ENCODE peak calls at places on chromosomes 13 and 19, in seven cellular contexts. Z is thyroid gland, T is Panc1, U is cardiac muscle cell, P is PC-3, X is uterus, N is tibial artery. K is an unnamed sample. For H3K4me1, the result is how much of the 10 kb centered on the place peaks cover.

GRCh38 chr19:51006406-51006805 is 5.0 kb upstream of the KLK8 start:
- DNase-seq in Z (no peak), T (no peak), U (no peak), P (no peak), X (no peak), N (no peak), K (no peak)

GRCh38 chr19:2235396-2236284 is 489 bp downstream of the PLEKHJ1 start:
- DNase-seq in Z (peak), T (no peak), U (no peak), P (no peak), X (no peak), N (no peak), K (no peak)

GRCh38 chr19:39499932-39500331 is 1.2 kb downstream of the DLL3 start:
- DNase-seq in Z (no peak), T (no peak), U (no peak), P (no peak), X (no peak), N (no peak), K (no peak)

GRCh38 chr13:36101157-36101556 is 30.0 kb downstream of the DCLK1 start:
- DNase-seq in Z (no peak), T (no peak), U (no peak), P (no peak), X (no peak), N (no peak), K (no peak)

GRCh38 chr19:13298565-13299481 is 148.6 kb downstream of the IER2 start:
- DNase-seq in Z (no peak), T (no peak), U (peak), P (no peak), X (no peak), N (no peak), K (no peak)

GRCh38 chr19:45076029-45076850 is at the start of gene ZNF296:
- DNase-seq in Z (peak), T (no peak), U (peak), P (peak), X (peak), N (peak), K (no peak)

GRCh38 chr13:75675421-75675820 is 39.3 kb downstream of the LMO7 start:
- DNase-seq in Z (no peak), T (no peak), U (no peak), P (no peak), X (no peak), N (no peak), K (no peak)

GRCh38 chr19:42324655-42325307 is 654 bp upstream of the MEGF8 start:
- DNase-seq in Z (no peak), T (no peak), U (no peak), P (no peak), X (peak), N (no peak), K (no peak)

GRCh38 chr19:49592486-49593232 is 1.7 kb downstream of the PRR12 start:
- DNase-seq in Z (no peak), T (no peak), U (peak), P (peak), X (no peak), N (no peak), K (no peak)

GRCh38 chr19:41325947-41326706 is 16.2 kb downstream of the CCDC97 start:
- DNase-seq in Z (no peak), T (no peak), U (peak), P (peak), X (no peak), N (peak), K (no peak)

GRCh38 chr19:10525636-10526035 is 8.4 kb upstream of the S1PR5 start:
- DNase-seq in Z (no peak), T (no peak), U (no peak), P (no peak), X (no peak), N (no peak), K (no peak)

GRCh38 chr13:80742027-80742426 is 401.1 kb upstream of the SPRY2 start:
- DNase-seq in Z (no peak), T (no peak), U (peak), P (no peak), X (no peak), N (no peak), K (no peak)

GRCh38 chr19:1396019-1396767 is 5.1 kb downstream of the GAMT start:
- DNase-seq in Z (no peak), T (no peak), U (no peak), P (no peak), X (no peak), N (no peak), K (no peak)

GRCh38 chr19:28456264-28456663 is 756.7 kb downstream of the UQCRFS1 start:
- DNase-seq in Z (no peak), T (no peak), U (no peak), P (no peak), X (no peak), N (no peak), K (no peak)

GRCh38 chr19:18439025-18439909 is 1.3 kb upstream of the ISYNA1 start:
- DNase-seq in Z (no peak), T (no peak), U (peak), P (peak), X (no peak), N (no peak), K (no peak)

GRCh38 chr13:52642131-52642530 is at the start of gene HNRNPA1L2:
- DNase-seq in Z (no peak), T (no peak), U (no peak), P (no peak), X (no peak), N (no peak), K (no peak)

DNA sequence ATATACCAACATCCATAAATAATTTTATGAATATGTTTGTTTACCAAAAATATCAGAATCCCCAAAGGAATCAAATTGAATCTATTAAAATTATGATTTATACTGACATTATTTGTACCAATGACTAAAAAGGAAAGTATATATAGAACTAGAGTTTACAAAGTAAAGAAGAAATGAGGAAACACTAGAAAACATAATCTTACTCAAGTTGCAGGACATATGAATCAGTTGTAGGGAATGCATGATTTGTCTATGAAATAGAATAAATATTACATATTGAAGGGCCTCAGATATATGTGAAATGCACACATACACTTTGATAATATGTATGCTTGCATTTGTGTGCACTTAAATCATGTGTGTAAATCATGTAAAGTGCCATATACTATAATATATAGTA is 1466.4 kb downstream of the EFNB2 start:
- DNase-seq in Z (no peak), T (no peak), U (no peak), P (no peak), X (no peak), N (no peak), K (no peak)
- TF ChIP-seq CTCF in Z (no peak), T (no peak), U (no peak), P (no peak), X (no peak), N (no peak), K (no peak)

DNA sequence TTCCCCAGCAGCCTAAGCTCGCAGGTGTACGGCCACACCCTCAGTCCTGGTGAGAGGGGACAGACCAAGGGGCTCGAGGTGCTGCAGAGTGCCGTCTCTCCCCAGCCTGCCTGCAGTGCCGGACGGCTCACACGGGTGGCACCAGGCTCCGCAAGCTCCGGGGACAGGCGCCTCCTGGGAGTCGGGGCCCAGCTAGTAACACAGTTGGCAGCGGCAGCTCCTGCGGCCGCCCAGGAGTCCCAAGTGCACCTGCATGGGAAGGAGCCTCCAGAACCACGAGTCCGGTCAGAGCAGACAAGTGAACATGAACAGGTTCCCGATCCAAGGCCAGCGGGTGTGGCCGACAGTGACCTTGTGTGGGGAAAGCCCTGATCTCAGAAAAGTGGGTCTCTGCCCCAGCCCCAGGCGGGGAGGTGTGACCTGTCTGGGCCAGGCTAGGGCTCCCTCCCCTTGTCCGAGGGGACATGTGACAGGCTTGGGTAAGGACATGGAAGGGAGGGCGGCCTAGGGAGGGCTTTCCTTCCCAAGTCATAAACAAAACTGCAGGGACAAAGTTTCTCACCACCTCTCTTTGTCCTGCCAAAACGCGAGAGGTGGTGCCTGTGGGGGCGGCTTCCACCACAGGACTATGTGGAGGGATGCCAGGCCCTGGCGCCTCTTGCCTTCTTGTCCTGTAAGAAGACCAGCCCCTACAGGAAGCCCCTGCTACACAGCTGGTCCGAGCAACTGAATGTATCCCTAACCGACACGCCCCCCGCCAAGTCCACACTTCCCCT is 46.5 kb downstream of the MLLT1 start:
- DNase-seq in Z (peak), T (no peak), U (peak), P (no peak), X (peak), N (peak), K (no peak)
- H3K4me1 ChIP-seq in Z (under half), T (under half), U (under half), P (under half), X (under half), N (half or more), K (half or more)

GRCh38 chr13:40974460-40975407 is 44.4 kb downstream of the ELF1 start:
- DNase-seq in Z (no peak), T (no peak), U (peak), P (peak), X (no peak), N (no peak), K (no peak)
- TF ChIP-seq CTCF in Z (peak), T (peak), U (peak), P (peak), X (peak), N (no peak), K (no peak)

GRCh38 chr19:36745870-36746269 is 26.7 kb downstream of the ZNF850 start:
- DNase-seq in Z (no peak), T (no peak), U (no peak), P (no peak), X (no peak), N (no peak), K (no peak)
- H3K4me1 ChIP-seq in Z (under half), T (under half), U (under half), P (under half), X (under half), N (under half), K (under half)

DNA sequence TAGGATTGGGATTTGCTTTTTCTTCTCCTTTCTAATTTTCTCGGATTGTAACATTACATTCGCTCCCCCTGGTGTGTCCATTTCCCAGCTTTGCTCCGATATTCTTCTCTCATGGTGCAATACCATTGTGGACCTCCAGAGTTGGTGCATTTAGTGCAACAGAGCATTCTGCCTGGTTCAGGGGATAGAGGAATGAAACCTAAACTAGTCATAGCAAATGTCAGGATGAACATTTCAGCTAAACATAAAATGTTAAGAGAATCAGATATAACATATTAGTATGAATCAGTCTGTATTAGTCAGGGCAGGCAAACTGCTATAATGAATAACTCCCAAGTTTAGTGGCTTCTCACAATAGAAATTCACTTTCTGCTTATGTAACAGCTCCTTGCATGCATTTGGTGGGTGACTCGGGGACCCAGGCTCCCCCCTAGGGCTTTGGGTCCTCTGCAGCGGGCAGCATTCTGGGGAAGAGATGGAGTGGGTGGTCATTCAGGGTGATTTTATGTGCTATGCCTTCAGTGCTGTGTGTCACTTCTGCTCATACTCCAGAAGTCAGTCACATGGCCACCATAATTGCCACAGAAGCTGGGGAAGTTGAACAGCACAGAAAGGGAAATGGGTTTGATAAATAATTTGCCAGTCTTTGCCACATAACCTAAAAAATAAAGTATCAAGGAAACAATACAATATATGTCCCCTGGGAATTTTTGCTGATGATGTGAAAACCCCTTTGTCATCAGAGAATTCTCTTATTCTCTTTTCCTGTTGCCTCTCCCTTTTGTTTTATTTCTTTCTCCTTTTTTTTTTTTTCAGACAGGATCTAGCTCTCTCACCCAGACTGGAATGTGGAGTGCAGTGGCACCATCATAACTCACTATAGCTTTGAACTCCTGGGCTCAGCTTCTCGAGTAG is 111.0 kb downstream of the HSPH1 start:
- DNase-seq in Z (no peak), T (no peak), U (peak), P (peak), X (no peak), N (no peak), K (no peak)
- TF ChIP-seq CTCF in Z (no peak), T (peak), U (peak), P (peak), X (no peak), N (peak), K (no peak)

DNA sequence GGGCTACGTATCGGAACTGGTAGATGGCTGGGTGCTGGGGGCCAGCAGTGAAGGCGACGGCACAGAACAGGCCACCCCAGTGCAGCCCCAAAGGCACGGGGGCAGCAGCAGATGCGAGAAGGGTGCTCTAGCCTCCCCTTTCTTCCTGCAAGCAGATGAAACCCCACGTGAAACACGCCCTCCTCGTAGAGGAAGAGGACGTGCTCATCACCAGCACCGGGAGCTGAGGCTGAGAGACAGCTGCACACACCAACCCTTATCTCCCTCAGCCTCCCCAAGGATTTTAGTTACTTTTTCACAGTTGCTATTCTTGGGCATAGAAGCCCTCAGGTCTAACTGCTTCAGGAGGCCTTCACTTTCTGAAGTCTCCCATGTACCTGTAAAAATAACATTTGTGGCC is 11.9 kb downstream of the ZNF787 start:
- DNase-seq in Z (no peak), T (no peak), U (peak), P (no peak), X (no peak), N (no peak), K (no peak)
- H3K4me1 ChIP-seq in Z (half or more), T (half or more), U (half or more), P (under half), X (under half), N (half or more), K (half or more)